ENCODE peak calls at places on chromosome 19, in five cellular contexts. T is NCI-H2029 treated with DMSO at 0.1 percent for 48 hours; B is NCI-H187 treated with DMSO at 0.1 percent for 48 hours; O is activated naive CD8-positive, alpha-beta T cell treated with anti-CD3 and anti-CD28 coated beads, Interleukin-2, amount 50 U/mL, for 24 hours; W is neural crest cell. K is an unnamed sample.

GRCh38 chr19:11248852-11249251 is 9.4 kb downstream of the ANGPTL8 start:
- DNase-seq in O (no peak), T (no peak), B (no peak), W (no peak), K (no peak)

GRCh38 chr19:33210266-33210940 is 15.2 kb downstream of the SLC7A10 start:
- DNase-seq in O (no peak), T (no peak), B (no peak), W (no peak), K (no peak)

GRCh38 chr19:4256563-4256962 is 9.7 kb downstream of the YJU2 start:
- DNase-seq in T (no peak), W (no peak), O (no peak), B (no peak), K (no peak)

GRCh38 chr19:32373614-32374295 is 28.3 kb downstream of the ZNF507 start:
- DNase-seq in W (no peak), B (no peak), O (no peak), T (peak), K (peak)

GRCh38 chr19:4584670-4585460 is 25.4 kb upstream of the SEMA6B start:
- DNase-seq in W (peak), B (no peak), O (no peak), T (no peak), K (peak)

GRCh38 chr19:49104229-49104864 is 9.8 kb upstream of the LIN7B start:
- DNase-seq in W (no peak), B (no peak), O (no peak), T (no peak), K (no peak)

GRCh38 chr19:36604656-36605100 is 435 bp upstream of the ZNF382 start:
- DNase-seq in T (peak), O (peak), B (no peak), W (peak), K (peak)

GRCh38 chr19:52307275-52307674 is 10.3 kb downstream of the ZNF480 start:
- DNase-seq in O (peak), B (no peak), W (no peak), T (no peak), K (peak)

GRCh38 chr19:3642987-3643386 is 16.4 kb upstream of the CACTIN start:
- DNase-seq in B (no peak), O (peak), W (no peak), T (no peak), K (no peak)

GRCh38 chr19:18224525-18225354 is 1.5 kb downstream of the PDE4C start:
- DNase-seq in O (peak), B (peak), T (peak), W (peak), K (peak)

GRCh38 chr19:53037101-53038097 is 7.1 kb upstream of the ERVV-2 start:
- DNase-seq in B (no peak), O (peak), T (no peak), W (peak), K (peak)

GRCh38 chr19:15727724-15728123 is at the start of gene OR10H2:
- DNase-seq in B (no peak), T (no peak), W (no peak), O (no peak), K (no peak)

GRCh38 chr19:6532244-6532999 is 1.6 kb downstream of the TNFSF9 start:
- DNase-seq in B (no peak), W (no peak), T (no peak), O (peak), K (no peak)

GRCh38 chr19:1747285-1748114 is 5.8 kb upstream of the ONECUT3 start:
- DNase-seq in W (no peak), B (no peak), O (peak), T (no peak), K (peak)

GRCh38 chr19:30666301-30666803 is 294.2 kb downstream of the ZNF536 start:
- DNase-seq in W (peak), T (peak), O (peak), B (no peak), K (no peak)

GRCh38 chr19:8466018-8466417 is 21.2 kb downstream of the HNRNPM start:
- DNase-seq in O (no peak), W (no peak), B (no peak), T (no peak), K (no peak)

GRCh38 chr19:24098359-24098758 is 11.4 kb downstream of the ZNF254 start:
- DNase-seq in O (no peak), W (no peak), T (no peak), B (no peak), K (no peak)

GRCh38 chr19:36245210-36246005 is 30.5 kb downstream of the ZNF146 start:
- DNase-seq in W (peak), T (no peak), B (no peak), O (no peak), K (no peak)

GRCh38 chr19:54952591-54953344 is 5.4 kb upstream of the NLRP7 start:
- DNase-seq in B (no peak), O (no peak), T (no peak), W (no peak), K (peak)

GRCh38 chr19:36797786-36798108 is 25.1 kb upstream of the ZNF850 start:
- DNase-seq in B (no peak), O (no peak), W (no peak), T (no peak), K (no peak)

GRCh38 chr19:11813801-11814706 is at the start of gene ZNF440:
- DNase-seq in B (peak), W (peak), T (peak), O (peak), K (peak)

GRCh38 chr19:28103916-28104315 is 1109.0 kb downstream of the UQCRFS1 start:
- DNase-seq in B (no peak), W (no peak), O (no peak), T (no peak), K (no peak)

GRCh38 chr19:50311723-50312635 is 17.2 kb downstream of the KCNC3 start:
- DNase-seq in B (no peak), O (no peak), W (peak), T (no peak), K (no peak)